ENCODE peak calls at places on chromosomes 16 and 17, in four cellular contexts. One of them, this sample, is unnamed.

GRCh38 chr16:30040221-30040620 is 9.2 kb upstream of the TLCD3B start:
- DNase-seq in GM12878: no peak
- DNase-seq in HepG2: no peak
- DNase-seq in K562: no peak
- DNase-seq in this sample: no peak

GRCh38 chr16:23124315-23124714 is 24.9 kb downstream of the USP31 start:
- DNase-seq in GM12878: no peak
- DNase-seq in HepG2: no peak
- DNase-seq in K562: no peak
- DNase-seq in this sample: no peak

GRCh38 chr16:17222756-17223411 is 247.9 kb downstream of the XYLT1 start:
- DNase-seq in GM12878: no peak
- DNase-seq in HepG2: no peak
- DNase-seq in K562: no peak
- DNase-seq in this sample: peak

GRCh38 chr17:45857977-45858708 is 13.5 kb downstream of the SPPL2C start:
- DNase-seq in GM12878: no peak
- DNase-seq in HepG2: peak
- DNase-seq in K562: peak
- DNase-seq in this sample: peak

GRCh38 chr16:86680137-86680536 is 101.8 kb downstream of the FOXL1 start:
- DNase-seq in GM12878: no peak
- DNase-seq in HepG2: no peak
- DNase-seq in K562: no peak
- DNase-seq in this sample: no peak

GRCh38 chr17:40242774-40243173 is 23.7 kb downstream of the WIPF2 start:
- DNase-seq in GM12878: no peak
- DNase-seq in HepG2: no peak
- DNase-seq in K562: no peak
- DNase-seq in this sample: no peak

GRCh38 chr16:19704321-19705130 is 13.5 kb downstream of the KNOP1 start:
- DNase-seq in GM12878: no peak
- DNase-seq in HepG2: no peak
- DNase-seq in K562: no peak
- DNase-seq in this sample: no peak

GRCh38 chr16:74650966-74651567 is 15.6 kb downstream of the RFWD3 start:
- DNase-seq in GM12878: no peak
- DNase-seq in HepG2: peak
- DNase-seq in K562: peak
- DNase-seq in this sample: no peak

GRCh38 chr17:54859187-54859586 is 41.5 kb upstream of the TOM1L1 start:
- DNase-seq in GM12878: no peak
- DNase-seq in HepG2: peak
- DNase-seq in K562: no peak
- DNase-seq in this sample: no peak

GRCh38 chr17:73973881-73974409 is 229.5 kb upstream of the RPL38 start:
- DNase-seq in GM12878: no peak
- DNase-seq in HepG2: no peak
- DNase-seq in K562: no peak
- DNase-seq in this sample: no peak

GRCh38 chr17:5050281-5050680 is 15.1 kb upstream of the SLC52A1 start:
- DNase-seq in GM12878: no peak
- DNase-seq in HepG2: no peak
- DNase-seq in K562: no peak
- DNase-seq in this sample: no peak

DNA sequence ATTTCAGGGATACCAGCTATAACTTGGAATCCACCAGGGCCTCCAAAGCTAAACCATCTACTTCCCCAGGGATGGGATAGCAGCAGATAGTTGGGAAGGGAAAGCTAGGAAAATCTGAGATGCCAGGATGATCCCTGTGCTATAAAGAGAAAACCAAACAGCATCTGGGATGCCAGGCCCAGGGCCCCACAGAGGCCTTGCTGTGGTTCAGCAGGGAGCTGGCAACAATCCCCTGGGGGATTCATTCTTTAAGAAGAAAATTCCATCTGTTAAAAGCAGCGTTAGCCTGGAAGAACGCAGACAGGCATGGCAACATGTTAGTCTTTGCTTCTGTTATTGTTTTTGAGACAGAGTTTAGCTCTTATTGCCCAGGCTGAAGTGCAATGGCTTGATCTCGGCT is 16.6 kb downstream of the MYO18A start:
- DNase-seq in GM12878: no peak
- DNase-seq in HepG2: no peak
- DNase-seq in K562: no peak
- DNase-seq in this sample: no peak
- TF ChIP-seq CREB1 in GM12878: no peak
- TF ChIP-seq CREB1 in HepG2: no peak
- TF ChIP-seq CREB1 in K562: no peak
- TF ChIP-seq CREB1 in this sample: no peak

GRCh38 chr17:69651921-69652320 is 237.4 kb downstream of the MAP2K6 start:
- DNase-seq in GM12878: no peak
- DNase-seq in HepG2: no peak
- DNase-seq in K562: no peak
- DNase-seq in this sample: no peak

GRCh38 chr17:69643686-69644085 is 229.2 kb downstream of the MAP2K6 start:
- DNase-seq in GM12878: no peak
- DNase-seq in HepG2: no peak
- DNase-seq in K562: no peak
- DNase-seq in this sample: no peak

DNA sequence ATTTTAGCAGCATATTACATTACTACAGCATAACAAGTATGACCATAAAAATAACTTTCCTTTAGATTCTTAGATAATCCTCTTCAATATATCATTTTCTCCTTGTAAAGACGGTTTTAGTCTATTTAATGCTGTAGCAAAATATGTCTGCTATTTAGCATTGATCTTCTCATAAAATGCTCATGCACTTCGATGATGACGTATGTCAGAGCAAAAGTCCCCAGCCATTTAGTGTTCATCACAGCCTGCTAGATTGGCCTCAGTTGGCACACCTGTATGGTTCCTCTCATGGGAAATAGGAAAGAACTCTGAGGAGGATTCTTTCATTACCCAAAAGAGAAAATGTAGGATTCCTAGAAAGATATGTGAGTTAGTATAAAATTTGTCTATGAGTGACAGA is 232.2 kb downstream of the MAP2K6 start:
- DNase-seq in GM12878: no peak
- DNase-seq in HepG2: no peak
- DNase-seq in K562: no peak
- DNase-seq in this sample: no peak
- TF ChIP-seq CREM in GM12878: no peak
- TF ChIP-seq CREM in HepG2: no peak
- TF ChIP-seq CREM in K562: no peak
- TF ChIP-seq CREM in this sample: no peak

GRCh38 chr17:69336580-69336979 is 9.6 kb upstream of the ABCA5 start:
- DNase-seq in GM12878: no peak
- DNase-seq in HepG2: no peak
- DNase-seq in K562: no peak
- DNase-seq in this sample: no peak

GRCh38 chr17:69336996-69337395 is 10.1 kb upstream of the ABCA5 start:
- DNase-seq in GM12878: no peak
- DNase-seq in HepG2: no peak
- DNase-seq in K562: no peak
- DNase-seq in this sample: no peak

GRCh38 chr17:69339937-69340336 is 13.0 kb upstream of the ABCA5 start:
- DNase-seq in GM12878: no peak
- DNase-seq in HepG2: no peak
- DNase-seq in K562: no peak
- DNase-seq in this sample: no peak

GRCh38 chr17:69331746-69332145 is 4.8 kb upstream of the ABCA5 start:
- DNase-seq in GM12878: no peak
- DNase-seq in HepG2: no peak
- DNase-seq in K562: no peak
- DNase-seq in this sample: no peak

GRCh38 chr17:69335018-69335417 is 8.1 kb upstream of the ABCA5 start:
- DNase-seq in GM12878: no peak
- DNase-seq in HepG2: peak
- DNase-seq in K562: peak
- DNase-seq in this sample: no peak
- TF ChIP-seq TCF7 in GM12878: no peak
- TF ChIP-seq TCF7 in HepG2: no peak
- TF ChIP-seq TCF7 in K562: no peak
- TF ChIP-seq TCF7 in this sample: no peak

DNA sequence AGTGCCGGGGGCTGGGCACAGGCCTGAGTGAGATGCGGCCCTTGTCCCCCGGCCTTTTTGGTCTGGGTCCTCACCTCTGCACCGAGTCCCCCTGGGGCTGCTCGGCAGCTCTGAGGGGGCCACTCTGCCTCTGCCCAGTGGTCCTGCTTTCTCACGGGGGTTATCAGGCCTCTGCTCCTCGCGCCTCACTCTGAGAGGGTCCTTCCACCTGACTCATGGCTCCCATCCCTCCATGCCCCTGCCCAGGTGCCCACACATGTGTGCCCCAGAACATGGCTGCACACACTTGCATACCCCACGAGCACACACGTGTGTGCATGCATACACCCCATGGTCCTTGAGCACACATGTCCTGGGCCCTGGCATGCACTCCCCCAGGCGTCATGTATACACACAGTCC is 53.7 kb downstream of the CMIP start:
- DNase-seq in GM12878: no peak
- DNase-seq in HepG2: no peak
- DNase-seq in K562: no peak
- DNase-seq in this sample: no peak
- TF ChIP-seq CREB1 in GM12878: no peak
- TF ChIP-seq CREB1 in HepG2: no peak
- TF ChIP-seq CREB1 in K562: no peak
- TF ChIP-seq CREB1 in this sample: no peak

GRCh38 chr16:10957771-10958486 is 13.6 kb downstream of the CLEC16A start:
- DNase-seq in GM12878: no peak
- DNase-seq in HepG2: no peak
- DNase-seq in K562: no peak
- DNase-seq in this sample: no peak
- TF ChIP-seq CREM in GM12878: peak
- TF ChIP-seq CREM in HepG2: no peak
- TF ChIP-seq CREM in K562: no peak
- TF ChIP-seq CREM in this sample: no peak